ENCODE peak calls at places on chromosomes 7 and 10, in five cellular contexts. W, X, P, M and V are unnamed samples.
A peak's percentile ranks its signal among the peaks of the same experiment; 100 is the strongest.

GRCh38 chr7:139861794-139862193 is 32.7 kb downstream of the TBXAS1 start:
- DNase-seq in W (no peak), X (no peak), P (no peak), M (no peak), V (no peak)

GRCh38 chr7:15720849-15721471 is 34.5 kb upstream of the MEOX2 start:
- DNase-seq in W (no peak), X (no peak), P (no peak), M (no peak), V (no peak)

GRCh38 chr7:127776776-127777390 is 124.9 kb downstream of the SND1 start:
- DNase-seq in W (no peak), X (no peak), P (no peak), M (no peak), V (no peak)

GRCh38 chr10:123792579-123792978 is 99.0 kb downstream of the CPXM2 start:
- DNase-seq in W (no peak), X (no peak), P (no peak), M (no peak), V (no peak)

GRCh38 chr10:124686707-124687376 is 57.3 kb downstream of the FAM53B start:
- DNase-seq in W (no peak), X (no peak), P (no peak), M (no peak), V (peak; percentile 84)

GRCh38 chr10:36888925-36889573 is 236.3 kb upstream of the ANKRD30A start:
- DNase-seq in W (no peak), X (peak; percentile 44), P (no peak), M (peak; percentile 53), V (peak; percentile 40)

GRCh38 chr10:114073787-114074186 is 30.1 kb downstream of the ADRB1 start:
- DNase-seq in W (no peak), X (no peak), P (no peak), M (peak; percentile 79), V (no peak)

GRCh38 chr10:42734537-42734936 is 48.1 kb upstream of the BMS1 start:
- DNase-seq in W (no peak), X (no peak), P (no peak), M (no peak), V (no peak)